ENCODE peak calls at places on chromosomes 2 and 18, in ten cellular contexts. E is NCI-H226; J is mesenteric fat pad; L is aorta; U is coronary artery; P is EL; G is upper lobe of right lung; A is stimulated activated CD4-positive, alpha-beta T cell treated with anti-CD3 and anti-CD28 coated beads, Interleukin-12 subunit alpha, Interleukin-12 subunit beta, amount 100 ng/mL, for 4 hours; K is AG04449; X is activated gamma-delta T cell treated with Interleukin-2 at 50 U/mL for 16 hours. O is an unnamed sample.

GRCh38 chr2:42200534-42201227 is 31.5 kb downstream of the EML4 start:
- DNase-seq in G (no peak), J (no peak), E (peak; percentile 37), A (no peak), L (no peak), K (no peak), X (no peak), P (peak; percentile 77), U (no peak), O (peak; percentile 15)

GRCh38 chr2:58127111-58127510 is 80.5 kb downstream of the VRK2 start:
- DNase-seq in G (no peak), P (no peak), X (no peak), U (no peak), J (no peak), E (no peak), K (no peak), A (no peak), L (no peak), O (no peak)

GRCh38 chr2:9230051-9230802 is 23.6 kb downstream of the ASAP2 start:
- DNase-seq in U (no peak), E (no peak), A (no peak), L (no peak), X (no peak), P (no peak), K (no peak), G (no peak), J (no peak), O (peak; percentile 32)

GRCh38 chr2:172826522-172826921 is 90.9 kb downstream of the RAPGEF4 start:
- DNase-seq in A (no peak), K (no peak), J (no peak), L (no peak), U (no peak), E (peak; percentile 33), X (no peak), G (no peak), P (peak; percentile 39), O (no peak)

GRCh38 chr2:63614983-63615945 is 26.5 kb downstream of the MDH1 start:
- DNase-seq in A (no peak), P (peak; percentile 76), G (no peak), E (peak; percentile 90), J (no peak), K (no peak), X (no peak), U (no peak), L (no peak), O (peak; percentile 10)

GRCh38 chr18:68478246-68478645 is 236.7 kb downstream of the TMX3 start:
- DNase-seq in L (no peak), A (no peak), K (no peak), U (no peak), E (no peak), X (no peak), J (no peak), G (no peak), P (no peak), O (no peak)

GRCh38 chr2:232988444-232988843 is 24.6 kb downstream of the NGEF start:
- DNase-seq in G (peak; percentile 48), L (peak; percentile 60), E (peak; percentile 98), P (peak; percentile 97), A (no peak), J (peak; percentile 60), U (peak; percentile 69), K (peak; percentile 78), X (no peak), O (no peak)

GRCh38 chr2:106638609-106639008 is 151.4 kb downstream of the CD8B2 start:
- DNase-seq in G (no peak), L (no peak), U (no peak), A (no peak), J (no peak), X (no peak), K (no peak), P (no peak), E (no peak), O (no peak)

GRCh38 chr2:224883172-224883516 is 159.1 kb downstream of the DOCK10 start:
- DNase-seq in G (no peak), A (no peak), J (no peak), P (no peak), X (no peak), K (no peak), L (no peak), E (no peak), U (no peak), O (no peak)

GRCh38 chr2:233235977-233236376 is 15.5 kb upstream of the ATG16L1 start:
- DNase-seq in J (no peak), U (no peak), A (no peak), E (no peak), P (no peak), L (no peak), X (no peak), G (no peak), K (no peak), O (no peak)

GRCh38 chr2:47046271-47046670 is 108.8 kb downstream of the STPG4 start:
- DNase-seq in K (no peak), X (no peak), J (no peak), E (no peak), U (no peak), G (no peak), L (no peak), P (no peak), A (no peak), O (no peak)

GRCh38 chr18:55387139-55387984 is 200.6 kb downstream of the TCF4 start:
- DNase-seq in U (no peak), K (no peak), L (no peak), P (no peak), G (no peak), X (no peak), A (no peak), J (no peak), E (no peak), O (peak; percentile 29)

GRCh38 chr2:178523596-178524134 is 43.4 kb downstream of the PLEKHA3 start:
- DNase-seq in X (no peak), L (no peak), G (no peak), J (no peak), U (no peak), K (no peak), A (no peak), P (peak; percentile 22), E (no peak), O (no peak)

GRCh38 chr18:6279308-6279707 is 135.4 kb downstream of the L3MBTL4 start:
- DNase-seq in X (no peak), A (no peak), J (no peak), L (no peak), K (no peak), G (no peak), E (no peak), P (no peak), U (no peak), O (no peak)

GRCh38 chr2:109644571-109645275 is 30.6 kb downstream of the SOWAHC start:
- DNase-seq in L (no peak), E (no peak), A (no peak), J (no peak), P (no peak), K (no peak), G (no peak), X (no peak), U (peak; percentile 78), O (peak; percentile 68)